ENCODE peak calls at places on chromosomes 7 and 10, in six cellular contexts. F is foreskin fibroblast, K is thoracic aorta, X is cardiac fibroblast, G is fibroblast of lung, B is lower leg skin. P is an unnamed sample.

GRCh38 chr7:32881074-32881982 is 10.2 kb downstream of the KBTBD2 start:
- DNase-seq in F (no peak), K (no peak), X (no peak), G (no peak), B (no peak), P (no peak)

GRCh38 chr10:60865198-60865783 is 78.7 kb downstream of the RHOBTB1 start:
- DNase-seq in F (no peak), K (no peak), X (no peak), G (no peak), B (no peak), P (no peak)

GRCh38 chr7:80873140-80873539 is 45.7 kb downstream of the SEMA3C start:
- DNase-seq in F (peak), K (no peak), X (no peak), G (no peak), B (no peak), P (no peak)

GRCh38 chr7:70559815-70560214 is 572.1 kb upstream of the GALNT17 start:
- DNase-seq in F (no peak), K (no peak), X (no peak), G (no peak), B (no peak), P (no peak)

GRCh38 chr7:149469806-149470205 is 8.9 kb upstream of the ZNF777 start:
- DNase-seq in F (no peak), K (no peak), X (no peak), G (no peak), B (no peak), P (no peak)

GRCh38 chr7:42156541-42156865 is 80.5 kb downstream of the GLI3 start:
- DNase-seq in F (no peak), K (no peak), X (no peak), G (no peak), B (no peak), P (no peak)

GRCh38 chr7:80150621-80151273 is 16.1 kb downstream of the GNAI1 start:
- DNase-seq in F (no peak), K (no peak), X (peak), G (peak), B (peak), P (peak)

GRCh38 chr7:27961255-27961654 is 219.3 kb downstream of the JAZF1 start:
- DNase-seq in F (peak), K (no peak), X (peak), G (no peak), B (no peak), P (no peak)

GRCh38 chr7:18667466-18667865 is 171.9 kb downstream of the HDAC9 start:
- DNase-seq in F (peak), K (no peak), X (peak), G (peak), B (no peak), P (no peak)

GRCh38 chr10:45580781-45581496 is 91.6 kb downstream of the ZFAND4 start:
- DNase-seq in F (no peak), K (no peak), X (no peak), G (no peak), B (no peak), P (no peak)

GRCh38 chr7:150867592-150867991 is 15.3 kb downstream of the AOC1 start:
- DNase-seq in F (no peak), K (no peak), X (no peak), G (no peak), B (no peak), P (no peak)

DNA sequence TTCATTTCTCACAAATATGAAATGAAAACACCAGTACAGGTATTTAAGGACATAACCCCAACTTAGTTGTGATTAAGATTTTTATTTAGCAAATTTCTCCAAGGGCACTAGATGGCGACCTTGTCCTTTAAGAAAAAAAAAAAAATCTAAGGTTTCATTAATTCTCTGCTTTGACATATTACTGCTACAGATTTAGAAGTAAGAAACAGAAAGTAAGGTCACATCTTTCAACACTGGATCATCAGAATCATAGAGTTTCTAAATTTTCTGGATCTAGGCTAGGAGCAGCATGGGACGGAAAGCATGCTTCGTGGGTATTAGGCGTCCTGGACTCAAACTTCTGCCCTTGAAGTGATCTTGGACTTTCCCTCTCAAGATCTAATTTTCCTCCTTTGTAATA is 85.5 kb upstream of the PRKG1 start:
- DNase-seq in F (no peak), K (no peak), X (peak), G (peak), B (no peak), P (no peak)
- TF ChIP-seq CTCF in F (peak), K (peak), X (peak), G (peak), B (no peak), P (peak)

DNA sequence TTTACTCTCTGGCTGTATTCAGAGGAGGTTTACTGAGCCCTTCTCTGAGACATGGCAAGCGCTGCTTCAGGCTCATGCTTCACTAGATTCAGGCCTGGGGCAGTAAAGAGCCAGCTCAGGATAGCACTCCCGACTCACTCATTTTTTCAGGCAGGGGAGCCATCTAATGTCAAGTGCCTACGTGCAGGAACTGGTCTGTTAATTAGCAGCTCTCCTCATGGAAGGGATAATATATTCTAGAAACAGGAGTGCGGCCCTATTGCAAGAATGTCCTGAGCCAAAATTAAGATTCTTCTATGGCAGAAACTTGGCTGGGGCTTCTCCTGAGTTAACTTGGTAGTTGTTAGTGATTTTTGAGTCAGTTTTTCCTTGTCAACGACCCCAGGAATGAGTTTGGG is 111.3 kb downstream of the EGFR start:
- DNase-seq in F (no peak), K (no peak), X (peak), G (peak), B (no peak), P (no peak)
- TF ChIP-seq CTCF in F (no peak), K (no peak), X (no peak), G (no peak), B (no peak), P (no peak)

DNA sequence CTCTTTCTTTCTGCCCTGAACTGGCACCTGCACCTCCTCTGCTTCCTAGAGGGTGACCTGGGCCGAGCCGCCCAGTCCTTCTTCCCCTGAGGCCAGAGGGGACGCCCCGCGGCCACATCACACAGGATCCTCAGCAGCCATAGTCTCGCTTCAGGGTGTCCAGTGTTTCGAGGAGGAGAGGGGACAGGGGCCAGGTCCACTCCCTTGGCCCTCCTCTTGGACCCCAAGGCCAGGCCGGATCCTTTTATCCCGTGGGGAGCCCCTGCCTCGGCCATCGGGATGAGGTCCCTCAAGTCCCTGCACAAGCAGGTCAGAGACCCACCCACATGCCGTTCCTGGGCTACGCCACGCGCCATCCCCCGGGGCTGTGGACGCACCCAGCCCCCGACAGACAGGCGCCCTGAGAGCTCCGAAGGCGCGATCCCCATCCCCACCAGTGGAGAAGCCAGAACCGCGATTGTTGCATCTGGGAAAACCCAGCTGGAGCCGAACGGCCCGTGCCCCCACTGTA is 3.6 kb downstream of the BHLHA15 start:
- DNase-seq in F (no peak), K (no peak), X (no peak), G (no peak), B (no peak), P (no peak)
- TF ChIP-seq CTCF in F (no peak), K (no peak), X (no peak), G (no peak), B (no peak), P (no peak)

GRCh38 chr7:112517487-112517886 is 36.7 kb downstream of the LSMEM1 start:
- DNase-seq in F (no peak), K (no peak), X (no peak), G (no peak), B (no peak), P (no peak)

GRCh38 chr7:112511451-112512220 is 30.8 kb downstream of the LSMEM1 start:
- DNase-seq in F (no peak), K (no peak), X (no peak), G (no peak), B (no peak), P (no peak)

GRCh38 chr7:112520787-112521186 is 40.0 kb downstream of the LSMEM1 start:
- DNase-seq in F (no peak), K (no peak), X (no peak), G (no peak), B (no peak), P (no peak)

GRCh38 chr7:112510743-112511110 is 29.9 kb downstream of the LSMEM1 start:
- DNase-seq in F (no peak), K (no peak), X (no peak), G (no peak), B (no peak), P (no peak)

GRCh38 chr7:112515989-112516388 is 35.2 kb downstream of the LSMEM1 start:
- DNase-seq in F (no peak), K (no peak), X (no peak), G (no peak), B (no peak), P (no peak)
- TF ChIP-seq CTCF in F (no peak), K (no peak), X (no peak), G (no peak), B (no peak), P (no peak)

DNA sequence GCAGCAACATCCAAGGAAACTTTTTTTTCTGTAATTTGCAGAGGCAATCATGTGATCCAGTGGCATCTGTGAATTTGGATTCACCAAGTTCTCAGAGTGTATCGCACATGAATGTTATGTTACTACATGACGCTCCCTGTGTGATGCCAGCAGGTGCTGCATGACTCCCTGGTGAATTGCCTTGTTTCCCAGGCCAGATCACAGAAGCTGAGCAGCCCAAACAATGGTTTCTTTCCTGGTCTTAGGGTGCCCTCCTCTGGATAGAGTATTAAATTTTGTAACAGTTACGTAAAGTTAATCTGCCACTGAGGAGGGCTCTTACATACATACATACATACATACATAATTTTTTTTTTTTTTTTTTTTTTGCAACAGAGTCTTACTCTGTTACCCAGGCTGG is 3.6 kb downstream of the ZSCAN21 start:
- DNase-seq in F (peak), K (no peak), X (peak), G (peak), B (peak), P (peak)
- TF ChIP-seq CTCF in F (no peak), K (no peak), X (peak), G (peak), B (no peak), P (peak)

DNA sequence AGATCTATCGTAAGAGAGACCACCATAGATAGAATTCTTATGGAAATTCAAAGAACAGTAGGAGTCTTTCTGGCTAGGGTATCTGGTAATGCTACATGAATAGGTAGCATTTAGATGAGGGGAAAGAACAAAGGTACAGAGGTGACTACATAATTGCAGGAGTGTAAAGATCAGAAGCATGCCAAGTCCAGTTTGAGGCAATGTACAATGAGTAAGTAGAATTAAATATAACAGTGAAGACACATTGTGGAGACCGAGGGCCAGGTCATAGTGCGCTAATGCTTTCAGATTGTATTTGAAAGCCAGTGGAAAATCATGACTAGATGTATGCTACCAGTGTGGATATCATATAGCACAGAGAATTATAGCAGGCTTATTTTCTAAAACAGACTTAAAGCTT is 1611.6 kb upstream of the LRRTM3 start:
- DNase-seq in F (no peak), K (no peak), X (no peak), G (no peak), B (no peak), P (no peak)
- TF ChIP-seq CTCF in F (no peak), K (no peak), X (no peak), G (no peak), B (no peak), P (no peak)

DNA sequence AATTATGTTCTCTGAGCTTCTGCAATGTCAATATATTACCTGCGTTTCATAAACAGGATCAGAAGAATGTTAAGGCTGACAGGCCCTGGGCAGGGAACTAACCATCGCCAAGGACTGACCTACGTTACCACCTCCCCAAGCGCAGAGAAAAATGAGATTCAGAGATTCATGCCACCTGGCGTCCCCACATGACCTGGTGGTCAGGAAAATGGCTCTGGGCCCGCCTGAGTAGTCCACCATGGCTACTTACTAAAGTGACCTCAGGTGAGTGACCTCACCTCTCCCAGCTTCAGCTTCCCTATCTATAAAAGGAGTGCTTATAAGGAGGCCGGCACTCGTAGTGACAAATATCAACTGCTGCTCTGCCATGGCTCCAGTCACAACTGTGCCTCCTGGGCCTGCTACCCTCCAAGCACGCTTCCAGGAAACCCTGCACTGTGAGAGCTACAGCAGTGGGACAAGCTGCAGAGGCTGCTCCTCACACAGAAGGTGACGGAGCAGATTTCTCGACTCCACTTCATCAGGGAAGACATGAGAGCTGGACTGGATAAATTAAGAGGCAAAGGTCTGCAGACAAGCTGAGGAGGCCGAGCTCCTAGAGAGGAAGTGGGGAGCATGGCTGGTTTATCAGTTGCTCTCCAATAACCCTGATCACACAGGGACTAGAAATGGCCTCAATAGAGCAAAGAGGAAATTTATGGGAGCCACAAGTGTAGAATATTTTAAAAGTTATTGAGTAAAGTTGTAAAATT is 103.0 kb downstream of the RNF216 start:
- DNase-seq in F (no peak), K (no peak), X (no peak), G (no peak), B (no peak), P (no peak)
- TF ChIP-seq CTCF in F (no peak), K (no peak), X (no peak), G (no peak), B (no peak), P (no peak)

GRCh38 chr7:38393874-38394273 is 120.4 kb upstream of the TARP start:
- DNase-seq in F (no peak), K (no peak), X (no peak), G (no peak), B (no peak), P (no peak)
- TF ChIP-seq CTCF in F (no peak), K (no peak), X (no peak), G (no peak), B (no peak), P (no peak)

DNA sequence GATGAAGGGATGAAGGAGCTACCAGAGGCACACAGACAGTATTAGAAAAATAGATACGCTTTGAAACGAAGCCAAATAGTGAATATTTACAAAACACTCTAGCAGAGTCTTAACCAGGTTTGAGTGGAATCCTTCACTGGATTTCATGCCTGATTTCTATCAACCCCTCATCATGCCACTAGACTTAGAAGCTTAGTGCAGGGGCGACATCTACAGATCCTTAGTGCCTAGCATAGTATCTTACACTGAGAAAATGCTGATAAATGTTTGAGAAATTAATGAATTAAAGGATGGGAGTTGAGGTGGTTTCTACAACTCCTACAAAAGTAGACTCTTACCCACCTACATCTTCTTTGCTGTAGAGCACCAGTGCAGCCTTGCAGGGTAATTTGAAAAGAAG is 54.7 kb upstream of the CCNJ start:
- DNase-seq in F (no peak), K (no peak), X (no peak), G (no peak), B (no peak), P (no peak)
- TF ChIP-seq CTCF in F (no peak), K (no peak), X (no peak), G (no peak), B (no peak), P (no peak)